ENCODE peak calls at places on chromosomes 7 and 10, in nine cellular contexts. P, S, M, T, I, Q, B, N and K are unnamed samples.

GRCh38 chr10:31315453-31315852 is 3.6 kb upstream of the ZEB1 start:
- DNase-seq in P (no peak), S (no peak), M (no peak), T (peak), I (no peak), Q (peak), B (no peak), N (peak), K (no peak)

GRCh38 chr7:137801003-137801402 is 45.8 kb downstream of the DGKI start:
- DNase-seq in P (no peak), S (peak), M (no peak), T (peak), I (no peak), Q (peak), B (no peak), N (no peak), K (no peak)

GRCh38 chr10:71244638-71245419 is 32.5 kb downstream of the UNC5B start:
- DNase-seq in P (no peak), S (no peak), M (no peak), T (peak), I (no peak), Q (peak), B (no peak), N (peak), K (no peak)

GRCh38 chr7:83857691-83858090 is 208.8 kb upstream of the SEMA3E start:
- DNase-seq in P (no peak), S (no peak), M (no peak), T (no peak), I (no peak), Q (no peak), B (no peak), N (no peak), K (no peak)

GRCh38 chr7:69932034-69932628 is 333.9 kb downstream of the AUTS2 start:
- DNase-seq in P (peak), S (peak), M (no peak), T (peak), I (no peak), Q (peak), B (no peak), N (no peak), K (no peak)

GRCh38 chr10:97475936-97476594 is 22.2 kb downstream of the MMS19 start:
- DNase-seq in P (no peak), S (no peak), M (no peak), T (peak), I (no peak), Q (peak), B (no peak), N (no peak), K (no peak)

GRCh38 chr7:128913856-128914565 is 3.5 kb upstream of the KCP start:
- DNase-seq in P (peak), S (no peak), M (no peak), T (no peak), I (no peak), Q (no peak), B (no peak), N (no peak), K (no peak)

GRCh38 chr10:20391629-20392028 is 505.5 kb downstream of the NEBL start:
- DNase-seq in P (no peak), S (no peak), M (no peak), T (no peak), I (no peak), Q (no peak), B (no peak), N (no peak), K (no peak)

GRCh38 chr10:24727811-24728210 is 4.1 kb upstream of the ARHGAP21 start:
- DNase-seq in P (peak), S (no peak), M (no peak), T (no peak), I (no peak), Q (no peak), B (no peak), N (no peak), K (no peak)

GRCh38 chr7:48637382-48637781 is 287.0 kb upstream of the CDC14C start:
- DNase-seq in P (no peak), S (peak), M (no peak), T (peak), I (no peak), Q (peak), B (no peak), N (no peak), K (no peak)

GRCh38 chr7:141342664-141343400 is 208.4 kb upstream of the AGK start:
- DNase-seq in P (no peak), S (no peak), M (no peak), T (no peak), I (no peak), Q (no peak), B (no peak), N (no peak), K (no peak)

GRCh38 chr7:87128883-87129282 is 23.4 kb upstream of the DMTF1 start:
- DNase-seq in P (peak), S (peak), M (no peak), T (no peak), I (no peak), Q (no peak), B (no peak), N (no peak), K (no peak)
- TF ChIP-seq CTCF in P (no peak), S (no peak), M (no peak), T (no peak), I (no peak), Q (no peak), B (no peak), N (no peak), K (no peak)

GRCh38 chr7:3162286-3162685 is 118.6 kb upstream of the CARD11 start:
- DNase-seq in P (peak), S (no peak), M (no peak), T (peak), I (no peak), Q (no peak), B (no peak), N (no peak), K (no peak)
- TF ChIP-seq CTCF in P (peak), S (peak), M (no peak), T (peak), I (no peak), Q (no peak), B (no peak), N (no peak), K (no peak)

DNA sequence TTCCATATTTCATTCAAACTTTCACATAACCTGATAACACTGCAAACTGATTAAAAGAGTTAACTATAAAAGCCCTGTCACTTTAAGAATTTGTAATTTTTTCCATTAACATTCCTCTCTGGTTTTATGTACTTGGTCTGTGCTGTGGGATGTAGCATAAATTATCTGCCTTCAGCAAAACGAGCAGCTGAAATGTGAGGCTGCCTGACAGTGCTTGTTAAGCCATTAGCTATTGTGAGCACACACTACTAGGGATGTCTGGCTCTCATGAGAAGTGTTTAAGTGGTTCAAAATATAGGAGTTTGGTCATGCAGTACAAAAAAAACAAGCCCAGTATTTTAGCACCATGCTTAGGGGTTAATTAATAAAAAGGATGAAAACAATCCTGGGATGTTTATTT is 63.0 kb downstream of the HOXA1 start:
- DNase-seq in P (no peak), S (peak), M (no peak), T (no peak), I (no peak), Q (no peak), B (no peak), N (no peak), K (no peak)
- TF ChIP-seq CTCF in P (no peak), S (no peak), M (no peak), T (no peak), I (no peak), Q (no peak), B (no peak), N (no peak), K (no peak)

GRCh38 chr10:64863836-64864235 is 1342.6 kb downstream of the REEP3 start:
- DNase-seq in P (no peak), S (peak), M (no peak), T (no peak), I (no peak), Q (peak), B (no peak), N (no peak), K (no peak)

GRCh38 chr10:64859911-64860310 is 1338.7 kb downstream of the REEP3 start:
- DNase-seq in P (no peak), S (no peak), M (no peak), T (no peak), I (no peak), Q (no peak), B (no peak), N (no peak), K (no peak)
- TF ChIP-seq CTCF in P (no peak), S (no peak), M (no peak), T (no peak), I (no peak), Q (no peak), B (no peak), N (no peak), K (no peak)

DNA sequence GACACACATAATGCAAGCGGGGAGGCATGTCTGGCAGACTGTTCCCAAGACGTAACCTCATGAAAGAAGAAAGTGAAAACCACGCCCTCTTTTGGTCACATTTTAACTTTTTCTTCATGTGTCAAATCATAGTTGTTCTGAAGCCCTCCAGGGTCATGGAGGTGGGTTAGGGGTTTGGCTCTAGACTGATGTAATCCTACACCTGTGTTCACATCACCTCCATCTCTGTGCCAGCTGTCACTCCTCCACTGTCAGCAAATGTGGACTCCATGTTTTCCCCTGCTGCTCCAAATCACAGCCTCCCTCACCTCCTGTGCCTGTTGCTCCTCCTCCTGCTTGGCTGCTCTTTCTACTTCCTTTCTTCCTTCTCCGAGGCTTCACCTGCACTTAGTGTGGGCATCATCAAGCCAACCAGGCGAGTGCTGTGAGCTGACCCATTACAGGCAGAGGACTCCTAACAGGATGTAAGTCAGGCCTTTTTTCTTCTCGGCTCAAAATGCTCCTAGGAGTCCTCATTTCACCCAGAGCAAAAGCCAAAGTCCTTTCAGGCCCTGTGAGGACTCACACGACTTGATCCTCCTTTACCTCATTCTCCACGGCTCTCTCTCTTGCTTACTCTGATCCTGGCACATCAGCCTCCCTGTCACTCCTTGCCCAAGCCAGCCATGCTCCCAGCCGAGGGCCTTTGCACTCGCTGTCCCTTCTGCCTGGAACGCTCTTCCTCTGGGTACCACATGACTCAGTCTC is 66.4 kb upstream of the IFRD1 start:
- DNase-seq in P (no peak), S (no peak), M (no peak), T (no peak), I (no peak), Q (peak), B (no peak), N (no peak), K (no peak)
- TF ChIP-seq CTCF in P (peak), S (peak), M (no peak), T (no peak), I (no peak), Q (peak), B (no peak), N (no peak), K (peak)

DNA sequence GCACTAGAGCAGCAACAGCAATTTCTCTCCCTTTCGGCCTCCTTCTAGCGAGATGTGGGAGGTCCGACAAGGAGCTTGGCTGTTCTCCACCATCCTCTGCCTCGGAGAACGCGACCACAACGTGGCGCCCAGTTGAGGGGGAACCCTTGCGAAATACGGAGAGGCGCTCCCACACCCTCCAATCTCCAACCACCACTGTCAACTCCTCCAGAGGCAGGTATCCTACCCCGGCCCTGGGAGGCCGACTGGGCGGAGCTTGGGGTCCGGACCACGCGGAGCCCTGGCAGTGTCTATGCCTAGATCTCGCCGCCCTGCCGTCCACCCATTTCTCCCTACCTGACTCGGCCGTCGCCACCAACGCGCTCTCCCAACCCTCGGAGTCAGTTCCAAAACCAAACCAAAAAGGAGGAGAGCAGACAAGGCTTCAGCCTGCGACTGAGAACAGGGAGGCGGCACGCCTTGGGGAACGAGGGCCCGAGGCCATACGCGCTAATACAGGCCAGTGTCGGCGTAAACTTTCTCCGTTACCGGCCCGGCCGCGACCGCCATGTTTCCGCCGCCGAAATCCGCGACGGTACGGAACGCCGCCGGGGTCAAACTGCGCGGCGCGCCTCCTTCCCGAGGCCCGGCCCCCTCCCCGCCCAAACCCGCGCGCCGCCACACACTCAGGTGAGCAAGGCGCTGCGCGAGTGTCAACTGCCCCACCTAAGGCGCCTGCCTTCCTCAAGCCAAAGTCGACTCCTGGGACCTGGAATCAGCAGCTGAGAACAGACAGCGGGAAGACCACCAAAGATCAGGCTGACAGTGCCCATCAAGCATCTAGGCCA is at the start of gene TMEM168:
- DNase-seq in P (peak), S (peak), M (no peak), T (peak), I (peak), Q (peak), B (peak), N (peak), K (peak)
- TF ChIP-seq CTCF in P (no peak), S (no peak), M (no peak), T (no peak), I (no peak), Q (no peak), B (no peak), N (no peak), K (peak)

DNA sequence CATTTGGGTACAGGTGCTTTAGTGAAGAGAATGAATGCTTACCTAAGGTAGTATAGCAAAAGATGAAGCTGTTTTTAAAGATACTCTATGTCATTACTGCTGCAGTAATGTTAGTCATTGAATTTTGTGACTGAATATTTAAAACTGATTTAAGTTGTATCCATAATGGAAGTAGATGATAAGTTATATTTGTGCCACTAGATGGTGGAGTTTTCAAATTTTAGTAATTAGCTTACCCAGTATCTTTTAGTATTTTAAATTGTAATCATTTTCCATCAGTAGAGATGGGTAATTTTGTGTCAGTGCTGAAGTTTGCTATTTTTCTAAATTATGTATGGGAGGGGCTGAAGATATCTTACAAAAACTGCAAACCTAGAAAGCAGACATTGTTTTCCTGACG is 25.2 kb downstream of the HBP1 start:
- DNase-seq in P (no peak), S (no peak), M (no peak), T (no peak), I (no peak), Q (no peak), B (no peak), N (no peak), K (no peak)
- TF ChIP-seq CTCF in P (no peak), S (no peak), M (no peak), T (no peak), I (no peak), Q (no peak), B (no peak), N (no peak), K (no peak)

DNA sequence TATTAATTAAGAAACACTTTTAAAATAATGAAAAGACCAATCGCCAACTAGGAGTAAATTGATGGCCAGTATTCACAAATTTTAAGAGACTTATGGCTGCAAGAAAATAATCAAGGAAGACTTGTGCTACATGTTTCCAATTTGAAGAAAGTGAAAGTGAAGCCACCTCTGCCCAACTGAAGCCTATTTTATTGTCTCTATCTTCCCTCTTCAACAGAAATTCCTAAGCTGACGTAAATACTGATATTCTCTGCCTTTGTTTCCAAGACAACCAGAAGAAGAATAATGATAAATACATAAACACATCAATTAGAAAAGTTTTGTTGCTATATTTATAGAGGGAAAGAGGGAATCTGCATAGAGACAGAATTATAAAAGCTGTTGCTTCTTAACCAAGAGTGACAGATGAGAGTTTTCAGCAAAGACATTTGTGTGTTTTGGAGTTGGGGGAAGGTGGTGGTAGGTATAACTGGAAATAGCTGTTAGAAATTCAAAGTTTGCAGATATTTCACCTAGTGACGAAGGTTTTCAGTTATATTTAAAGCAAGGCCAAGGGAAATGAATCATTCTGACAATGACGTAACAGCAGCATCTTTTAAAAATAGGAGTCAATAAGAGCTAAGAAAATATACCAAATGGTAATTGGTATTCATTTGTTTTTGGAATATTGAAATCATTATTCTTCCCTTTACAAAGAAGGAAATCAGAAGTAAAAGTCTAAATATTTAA is 576.6 kb upstream of the SORCS1 start:
- DNase-seq in P (no peak), S (no peak), M (no peak), T (no peak), I (no peak), Q (peak), B (no peak), N (no peak), K (no peak)
- TF ChIP-seq CTCF in P (no peak), S (no peak), M (no peak), T (no peak), I (no peak), Q (no peak), B (no peak), N (no peak), K (no peak)

GRCh38 chr7:112763298-112763697 is 26.9 kb downstream of the TMEM168 start:
- DNase-seq in P (no peak), S (no peak), M (no peak), T (no peak), I (no peak), Q (no peak), B (no peak), N (no peak), K (no peak)
- TF ChIP-seq CTCF in P (no peak), S (no peak), M (no peak), T (no peak), I (no peak), Q (no peak), B (no peak), N (no peak), K (no peak)